ENCODE peak calls at places on chromosomes 1 and 21, in six cellular contexts. One of them, this sample, is unnamed. For H3K4me1, the result is how much of the 10 kb centered on the place peaks cover.

GRCh38 chr1:71640131-71640530 is 559.3 kb upstream of the ZRANB2 start:
- DNase-seq in tibial nerve: no peak
- DNase-seq in suprapubic skin: no peak
- DNase-seq in right lobe of liver: no peak
- DNase-seq in heart left ventricle: no peak
- DNase-seq in prostate gland: no peak
- DNase-seq in this sample: no peak

GRCh38 chr21:29521872-29522271 is 223.2 kb downstream of the BACH1 start:
- DNase-seq in tibial nerve: no peak
- DNase-seq in suprapubic skin: no peak
- DNase-seq in right lobe of liver: no peak
- DNase-seq in heart left ventricle: no peak
- DNase-seq in prostate gland: no peak
- DNase-seq in this sample: no peak

GRCh38 chr1:63928197-63929105 is 154.6 kb downstream of the ROR1 start:
- DNase-seq in tibial nerve: no peak
- DNase-seq in suprapubic skin: no peak
- DNase-seq in right lobe of liver: no peak
- DNase-seq in heart left ventricle: peak
- DNase-seq in prostate gland: peak
- DNase-seq in this sample: no peak

GRCh38 chr1:21030201-21030600 is 146.5 kb downstream of the EIF4G3 start:
- DNase-seq in tibial nerve: no peak
- DNase-seq in suprapubic skin: no peak
- DNase-seq in right lobe of liver: no peak
- DNase-seq in heart left ventricle: no peak
- DNase-seq in prostate gland: no peak
- DNase-seq in this sample: no peak

GRCh38 chr21:45996311-45997204 is 15.0 kb downstream of the COL6A1 start:
- DNase-seq in tibial nerve: no peak
- DNase-seq in suprapubic skin: peak
- DNase-seq in right lobe of liver: peak
- DNase-seq in heart left ventricle: peak
- DNase-seq in prostate gland: no peak
- DNase-seq in this sample: peak

GRCh38 chr1:244316407-244316806 is 135.3 kb downstream of the ADSS2 start:
- DNase-seq in tibial nerve: no peak
- DNase-seq in suprapubic skin: no peak
- DNase-seq in right lobe of liver: no peak
- DNase-seq in heart left ventricle: no peak
- DNase-seq in prostate gland: no peak
- DNase-seq in this sample: no peak

GRCh38 chr1:42684139-42684538 is 1.9 kb downstream of the YBX1 start:
- DNase-seq in tibial nerve: no peak
- DNase-seq in suprapubic skin: no peak
- DNase-seq in right lobe of liver: no peak
- DNase-seq in heart left ventricle: no peak
- DNase-seq in prostate gland: no peak
- DNase-seq in this sample: no peak

GRCh38 chr1:171438441-171438840 is 46.9 kb upstream of the PRRC2C start:
- DNase-seq in tibial nerve: no peak
- DNase-seq in suprapubic skin: peak
- DNase-seq in right lobe of liver: no peak
- DNase-seq in heart left ventricle: peak
- DNase-seq in prostate gland: no peak
- DNase-seq in this sample: peak

GRCh38 chr1:18100493-18101063 is 7.0 kb upstream of the IGSF21 start:
- DNase-seq in tibial nerve: peak
- DNase-seq in suprapubic skin: peak
- DNase-seq in right lobe of liver: peak
- DNase-seq in heart left ventricle: peak
- DNase-seq in prostate gland: peak
- DNase-seq in this sample: peak

GRCh38 chr1:118589486-118589885 is 398.7 kb downstream of the TBX15 start:
- DNase-seq in tibial nerve: no peak
- DNase-seq in suprapubic skin: no peak
- DNase-seq in right lobe of liver: no peak
- DNase-seq in heart left ventricle: no peak
- DNase-seq in prostate gland: no peak
- DNase-seq in this sample: no peak

GRCh38 chr1:54110991-54111390 is 41.8 kb downstream of the CDCP2 start:
- DNase-seq in tibial nerve: no peak
- DNase-seq in suprapubic skin: no peak
- DNase-seq in right lobe of liver: no peak
- DNase-seq in heart left ventricle: no peak
- DNase-seq in prostate gland: no peak
- DNase-seq in this sample: no peak

GRCh38 chr1:55073187-55073916 is 34.0 kb downstream of the PCSK9 start:
- DNase-seq in tibial nerve: no peak
- DNase-seq in suprapubic skin: no peak
- DNase-seq in right lobe of liver: no peak
- DNase-seq in heart left ventricle: no peak
- DNase-seq in prostate gland: no peak
- DNase-seq in this sample: peak

GRCh38 chr21:23542097-23542496 is 2065.2 kb downstream of the MRPL39 start:
- DNase-seq in tibial nerve: no peak
- DNase-seq in suprapubic skin: no peak
- DNase-seq in right lobe of liver: no peak
- DNase-seq in heart left ventricle: no peak
- DNase-seq in prostate gland: no peak
- DNase-seq in this sample: no peak

GRCh38 chr1:212655668-212656440 is 43.8 kb downstream of the BATF3 start:
- DNase-seq in tibial nerve: no peak
- DNase-seq in suprapubic skin: peak
- DNase-seq in right lobe of liver: no peak
- DNase-seq in heart left ventricle: no peak
- DNase-seq in prostate gland: no peak
- DNase-seq in this sample: no peak

GRCh38 chr1:2279210-2279639 is 51.1 kb downstream of the SKI start:
- DNase-seq in tibial nerve: no peak
- DNase-seq in suprapubic skin: no peak
- DNase-seq in right lobe of liver: no peak
- DNase-seq in heart left ventricle: peak
- DNase-seq in prostate gland: no peak
- DNase-seq in this sample: peak

GRCh38 chr1:119108993-119109392 is 31.5 kb downstream of the WARS2 start:
- DNase-seq in tibial nerve: no peak
- DNase-seq in suprapubic skin: no peak
- DNase-seq in right lobe of liver: no peak
- DNase-seq in heart left ventricle: no peak
- DNase-seq in prostate gland: no peak
- DNase-seq in this sample: no peak

GRCh38 chr1:164560076-164560475 is 1.1 kb downstream of the PBX1 start:
- DNase-seq in tibial nerve: no peak
- DNase-seq in suprapubic skin: no peak
- DNase-seq in right lobe of liver: no peak
- DNase-seq in heart left ventricle: no peak
- DNase-seq in prostate gland: no peak
- DNase-seq in this sample: peak

GRCh38 chr1:9910080-9910424 is at the start of gene CTNNBIP1:
- DNase-seq in tibial nerve: no peak
- DNase-seq in suprapubic skin: no peak
- DNase-seq in right lobe of liver: no peak
- DNase-seq in heart left ventricle: no peak
- DNase-seq in prostate gland: no peak
- DNase-seq in this sample: no peak
- TF ChIP-seq POLR2A in tibial nerve: peak
- TF ChIP-seq POLR2A in suprapubic skin: no peak
- TF ChIP-seq POLR2A in right lobe of liver: peak
- TF ChIP-seq POLR2A in heart left ventricle: peak
- TF ChIP-seq POLR2A in prostate gland: peak
- TF ChIP-seq POLR2A in this sample: peak

GRCh38 chr1:74650561-74650960 is 23.0 kb downstream of the ERICH3 start:
- DNase-seq in tibial nerve: no peak
- DNase-seq in suprapubic skin: no peak
- DNase-seq in right lobe of liver: no peak
- DNase-seq in heart left ventricle: no peak
- DNase-seq in prostate gland: no peak
- DNase-seq in this sample: no peak
- H3K4me1 ChIP-seq in tibial nerve: under half
- H3K4me1 ChIP-seq in suprapubic skin: under half
- H3K4me1 ChIP-seq in right lobe of liver: under half
- H3K4me1 ChIP-seq in heart left ventricle: under half
- H3K4me1 ChIP-seq in prostate gland: under half
- H3K4me1 ChIP-seq in this sample: under half

GRCh38 chr21:42833439-42833815 is 45.9 kb downstream of the WDR4 start:
- DNase-seq in tibial nerve: no peak
- DNase-seq in suprapubic skin: no peak
- DNase-seq in right lobe of liver: peak
- DNase-seq in heart left ventricle: no peak
- DNase-seq in prostate gland: no peak
- DNase-seq in this sample: no peak

GRCh38 chr21:42829417-42829816 is 49.9 kb downstream of the WDR4 start:
- DNase-seq in tibial nerve: no peak
- DNase-seq in suprapubic skin: no peak
- DNase-seq in right lobe of liver: peak
- DNase-seq in heart left ventricle: no peak
- DNase-seq in prostate gland: no peak
- DNase-seq in this sample: no peak

GRCh38 chr21:42829954-42830353 is 49.4 kb downstream of the WDR4 start:
- DNase-seq in tibial nerve: no peak
- DNase-seq in suprapubic skin: no peak
- DNase-seq in right lobe of liver: peak
- DNase-seq in heart left ventricle: no peak
- DNase-seq in prostate gland: no peak
- DNase-seq in this sample: no peak

GRCh38 chr21:42827588-42827987 is 51.8 kb downstream of the WDR4 start:
- DNase-seq in tibial nerve: no peak
- DNase-seq in suprapubic skin: no peak
- DNase-seq in right lobe of liver: no peak
- DNase-seq in heart left ventricle: no peak
- DNase-seq in prostate gland: no peak
- DNase-seq in this sample: no peak

DNA sequence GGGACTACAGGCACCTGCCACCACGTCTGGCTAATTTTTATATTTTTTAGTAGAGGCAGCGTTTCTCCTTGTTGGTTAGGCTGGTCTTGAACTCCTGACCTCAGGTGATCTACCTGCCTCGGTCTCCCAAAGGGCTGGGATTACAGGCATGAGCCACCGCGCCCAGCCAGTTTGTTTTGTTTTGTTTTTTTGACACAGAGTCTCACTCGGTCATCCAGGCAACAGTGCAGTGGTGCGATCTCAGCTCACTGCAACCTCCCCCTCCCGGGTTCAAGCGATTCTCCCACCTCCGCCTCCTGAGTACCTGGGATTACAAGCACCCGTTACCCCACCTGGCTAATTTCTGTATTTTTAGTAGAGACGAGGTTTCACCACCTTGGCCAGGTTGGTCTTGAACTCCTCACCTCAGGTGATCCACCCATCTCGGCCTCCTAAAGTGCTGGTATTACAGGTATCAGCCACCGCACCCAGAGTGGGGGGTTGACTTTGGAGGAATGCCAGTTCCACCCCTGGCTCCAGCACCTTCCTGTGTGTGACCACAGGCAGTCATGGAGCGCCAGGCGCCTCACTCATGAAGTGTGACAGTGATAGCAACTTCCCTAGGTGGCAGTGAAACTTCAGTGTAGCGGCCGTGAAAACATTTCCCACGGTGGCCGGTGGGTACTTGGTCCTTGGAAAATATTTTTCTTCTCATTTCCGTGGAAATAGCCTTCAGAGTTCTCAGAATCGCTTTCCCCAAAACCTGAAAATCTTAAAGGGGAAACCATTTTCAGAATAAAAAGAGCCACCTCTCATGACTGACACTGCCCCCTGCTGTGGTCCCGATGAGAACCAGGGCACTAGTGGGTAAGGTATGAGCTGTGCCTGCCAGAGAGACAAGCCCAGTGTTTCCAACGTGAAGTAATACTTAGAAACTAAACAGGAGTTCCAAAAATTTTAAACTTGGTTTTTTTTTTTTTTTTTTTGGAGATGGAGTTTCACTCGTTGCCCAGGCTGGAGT is 48.6 kb downstream of the WDR4 start:
- DNase-seq in tibial nerve: no peak
- DNase-seq in suprapubic skin: no peak
- DNase-seq in right lobe of liver: peak
- DNase-seq in heart left ventricle: no peak
- DNase-seq in prostate gland: no peak
- DNase-seq in this sample: peak
- TF ChIP-seq POLR2A in tibial nerve: no peak
- TF ChIP-seq POLR2A in suprapubic skin: no peak
- TF ChIP-seq POLR2A in right lobe of liver: no peak
- TF ChIP-seq POLR2A in heart left ventricle: no peak
- TF ChIP-seq POLR2A in prostate gland: no peak
- TF ChIP-seq POLR2A in this sample: no peak

GRCh38 chr1:59670662-59671061 is 144.1 kb upstream of the HOOK1 start:
- DNase-seq in tibial nerve: no peak
- DNase-seq in suprapubic skin: no peak
- DNase-seq in right lobe of liver: no peak
- DNase-seq in heart left ventricle: no peak
- DNase-seq in prostate gland: no peak
- DNase-seq in this sample: no peak

GRCh38 chr1:59672851-59673574 is 141.7 kb upstream of the HOOK1 start:
- DNase-seq in tibial nerve: no peak
- DNase-seq in suprapubic skin: no peak
- DNase-seq in right lobe of liver: no peak
- DNase-seq in heart left ventricle: no peak
- DNase-seq in prostate gland: no peak
- DNase-seq in this sample: no peak

GRCh38 chr1:59671066-59671952 is 143.4 kb upstream of the HOOK1 start:
- DNase-seq in tibial nerve: no peak
- DNase-seq in suprapubic skin: no peak
- DNase-seq in right lobe of liver: no peak
- DNase-seq in heart left ventricle: no peak
- DNase-seq in prostate gland: no peak
- DNase-seq in this sample: no peak

GRCh38 chr1:59673575-59674467 is 140.9 kb upstream of the HOOK1 start:
- DNase-seq in tibial nerve: peak
- DNase-seq in suprapubic skin: peak
- DNase-seq in right lobe of liver: peak
- DNase-seq in heart left ventricle: no peak
- DNase-seq in prostate gland: peak
- DNase-seq in this sample: no peak

DNA sequence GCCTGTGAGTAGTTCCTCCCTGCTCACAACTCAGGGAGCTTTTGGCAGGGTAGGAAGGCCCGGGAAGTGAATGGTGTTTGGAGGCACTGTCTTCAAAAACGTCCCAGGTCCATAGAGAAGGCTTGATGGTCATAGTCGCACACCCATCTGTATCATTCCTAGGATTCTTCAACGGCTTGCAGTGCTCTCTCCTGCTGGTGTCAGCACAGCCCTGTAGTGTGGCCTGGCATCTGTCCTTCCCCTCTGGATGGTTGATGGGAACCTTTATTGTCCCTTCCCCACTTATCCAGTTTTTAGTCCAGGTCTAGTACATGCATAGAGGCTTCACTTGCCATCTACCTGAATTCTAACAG is 142.8 kb upstream of the HOOK1 start:
- DNase-seq in tibial nerve: no peak
- DNase-seq in suprapubic skin: no peak
- DNase-seq in right lobe of liver: no peak
- DNase-seq in heart left ventricle: no peak
- DNase-seq in prostate gland: no peak
- DNase-seq in this sample: no peak
- H3K4me1 ChIP-seq in tibial nerve: under half
- H3K4me1 ChIP-seq in suprapubic skin: half or more
- H3K4me1 ChIP-seq in right lobe of liver: under half
- H3K4me1 ChIP-seq in heart left ventricle: under half
- H3K4me1 ChIP-seq in prostate gland: under half
- H3K4me1 ChIP-seq in this sample: under half

This sample was measured in thyroid gland.